ENCODE peak calls at places on chromosomes 16 and 17, in six cellular contexts. One of them, this sample, is unnamed.

GRCh38 chr17:83178533-83179201 is 99.3 kb downstream of the METRNL start:
- DNase-seq in A549: no peak
- DNase-seq in heart left ventricle: peak
- DNase-seq in upper lobe of left lung: peak
- DNase-seq in stomach: no peak
- DNase-seq in gastrocnemius medialis: peak
- DNase-seq in this sample: peak

GRCh38 chr16:79931721-79932120 is 331.2 kb upstream of the MAF start:
- DNase-seq in stomach: no peak
- DNase-seq in upper lobe of left lung: no peak
- DNase-seq in heart left ventricle: no peak
- DNase-seq in gastrocnemius medialis: no peak
- DNase-seq in A549: no peak
- DNase-seq in this sample: no peak

GRCh38 chr17:1905190-1905919 is 75.5 kb downstream of the RPA1 start:
- DNase-seq in heart left ventricle: no peak
- DNase-seq in gastrocnemius medialis: no peak
- DNase-seq in upper lobe of left lung: no peak
- DNase-seq in A549: no peak
- DNase-seq in stomach: no peak
- DNase-seq in this sample: no peak

GRCh38 chr16:86044241-86044671 is 145.3 kb downstream of the IRF8 start:
- DNase-seq in gastrocnemius medialis: no peak
- DNase-seq in A549: peak
- DNase-seq in stomach: peak
- DNase-seq in heart left ventricle: no peak
- DNase-seq in upper lobe of left lung: peak
- DNase-seq in this sample: no peak

GRCh38 chr16:79426663-79427062 is 173.9 kb downstream of the MAF start:
- DNase-seq in gastrocnemius medialis: no peak
- DNase-seq in heart left ventricle: no peak
- DNase-seq in A549: no peak
- DNase-seq in stomach: no peak
- DNase-seq in upper lobe of left lung: no peak
- DNase-seq in this sample: no peak

GRCh38 chr17:41885733-41886132 is 20.5 kb upstream of the KLHL11 start:
- DNase-seq in heart left ventricle: no peak
- DNase-seq in A549: peak
- DNase-seq in gastrocnemius medialis: no peak
- DNase-seq in stomach: no peak
- DNase-seq in upper lobe of left lung: no peak
- DNase-seq in this sample: no peak

GRCh38 chr16:73771196-73771595 is 525.4 kb upstream of the PSMD7 start:
- DNase-seq in A549: no peak
- DNase-seq in stomach: no peak
- DNase-seq in gastrocnemius medialis: no peak
- DNase-seq in heart left ventricle: no peak
- DNase-seq in upper lobe of left lung: no peak
- DNase-seq in this sample: no peak

GRCh38 chr16:50021509-50021908 is 3.5 kb upstream of the CNEP1R1 start:
- DNase-seq in gastrocnemius medialis: no peak
- DNase-seq in A549: no peak
- DNase-seq in upper lobe of left lung: no peak
- DNase-seq in heart left ventricle: no peak
- DNase-seq in stomach: no peak
- DNase-seq in this sample: no peak

GRCh38 chr16:5025171-5025632 is 8.5 kb downstream of the NAGPA start:
- DNase-seq in upper lobe of left lung: no peak
- DNase-seq in stomach: peak
- DNase-seq in gastrocnemius medialis: peak
- DNase-seq in heart left ventricle: peak
- DNase-seq in A549: peak
- DNase-seq in this sample: no peak
- TF ChIP-seq CTCF in upper lobe of left lung: no peak
- TF ChIP-seq CTCF in stomach: no peak
- TF ChIP-seq CTCF in gastrocnemius medialis: peak
- TF ChIP-seq CTCF in heart left ventricle: peak
- TF ChIP-seq CTCF in A549: peak
- TF ChIP-seq CTCF in this sample: no peak

GRCh38 chr17:31111183-31111582 is 16.4 kb downstream of the NF1 start:
- DNase-seq in upper lobe of left lung: no peak
- DNase-seq in heart left ventricle: no peak
- DNase-seq in stomach: no peak
- DNase-seq in A549: no peak
- DNase-seq in gastrocnemius medialis: no peak
- DNase-seq in this sample: no peak
- TF ChIP-seq POLR2A in upper lobe of left lung: no peak
- TF ChIP-seq POLR2A in heart left ventricle: no peak
- TF ChIP-seq POLR2A in stomach: no peak
- TF ChIP-seq POLR2A in A549: no peak
- TF ChIP-seq POLR2A in gastrocnemius medialis: no peak
- TF ChIP-seq POLR2A in this sample: no peak

GRCh38 chr17:77735051-77735340 is 223.5 kb upstream of the TNRC6C start:
- DNase-seq in upper lobe of left lung: peak
- DNase-seq in A549: no peak
- DNase-seq in stomach: no peak
- DNase-seq in gastrocnemius medialis: no peak
- DNase-seq in heart left ventricle: no peak
- DNase-seq in this sample: no peak

GRCh38 chr17:77733576-77734296 is 224.8 kb upstream of the TNRC6C start:
- DNase-seq in heart left ventricle: peak
- DNase-seq in upper lobe of left lung: no peak
- DNase-seq in stomach: no peak
- DNase-seq in A549: no peak
- DNase-seq in gastrocnemius medialis: no peak
- DNase-seq in this sample: no peak

GRCh38 chr17:77736207-77736600 is 222.3 kb upstream of the TNRC6C start:
- DNase-seq in A549: no peak
- DNase-seq in gastrocnemius medialis: no peak
- DNase-seq in heart left ventricle: peak
- DNase-seq in stomach: no peak
- DNase-seq in upper lobe of left lung: peak
- DNase-seq in this sample: peak

GRCh38 chr17:77735341-77736206 is 222.9 kb upstream of the TNRC6C start:
- DNase-seq in upper lobe of left lung: peak
- DNase-seq in A549: no peak
- DNase-seq in stomach: peak
- DNase-seq in heart left ventricle: peak
- DNase-seq in gastrocnemius medialis: no peak
- DNase-seq in this sample: no peak

DNA sequence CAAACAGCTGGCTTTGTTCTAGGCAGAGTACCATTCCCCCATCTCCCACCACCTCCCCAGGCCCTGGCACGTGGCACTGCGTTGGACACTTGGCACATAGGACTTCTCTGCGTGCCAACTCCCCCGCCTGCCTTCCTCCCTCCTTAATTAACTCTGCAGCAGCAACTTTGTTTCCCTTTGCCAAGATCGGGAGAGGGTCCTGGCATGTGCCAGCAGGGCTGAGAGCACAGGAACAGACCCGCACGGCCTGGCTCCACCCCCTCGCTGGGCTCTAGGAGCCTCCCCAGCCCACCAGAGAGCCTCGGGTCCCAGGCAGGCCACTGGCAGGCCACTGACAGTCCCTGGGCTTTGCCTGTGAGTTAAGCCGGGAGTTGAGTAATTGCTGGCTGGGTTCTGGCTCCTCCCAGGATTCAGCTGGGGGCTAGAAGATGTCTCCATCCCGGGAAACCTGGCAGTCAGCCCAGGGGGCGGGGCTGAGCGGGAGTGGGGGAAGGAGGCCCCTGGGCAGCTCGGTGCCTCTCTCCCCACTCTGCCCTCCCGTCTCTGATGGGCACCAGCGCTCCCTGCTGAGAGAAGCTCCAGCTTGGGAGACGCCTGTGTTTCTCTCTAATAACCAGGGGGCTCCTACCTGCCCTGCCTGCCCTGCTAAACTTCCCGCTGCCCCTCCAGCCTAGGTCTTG is 224.0 kb upstream of the TNRC6C start:
- DNase-seq in A549: peak
- DNase-seq in upper lobe of left lung: peak
- DNase-seq in heart left ventricle: peak
- DNase-seq in gastrocnemius medialis: peak
- DNase-seq in stomach: peak
- DNase-seq in this sample: peak
- TF ChIP-seq CTCF in A549: no peak
- TF ChIP-seq CTCF in upper lobe of left lung: no peak
- TF ChIP-seq CTCF in heart left ventricle: peak
- TF ChIP-seq CTCF in gastrocnemius medialis: no peak
- TF ChIP-seq CTCF in stomach: no peak
- TF ChIP-seq CTCF in this sample: no peak

GRCh38 chr17:36544049-36544319 is 735 bp upstream of the GGNBP2 start:
- DNase-seq in stomach: peak
- DNase-seq in gastrocnemius medialis: peak
- DNase-seq in A549: peak
- DNase-seq in upper lobe of left lung: no peak
- DNase-seq in heart left ventricle: peak
- DNase-seq in this sample: no peak
- TF ChIP-seq POLR2A in stomach: no peak
- TF ChIP-seq POLR2A in gastrocnemius medialis: no peak
- TF ChIP-seq POLR2A in A549: no peak
- TF ChIP-seq POLR2A in upper lobe of left lung: no peak
- TF ChIP-seq POLR2A in heart left ventricle: no peak
- TF ChIP-seq POLR2A in this sample: no peak

GRCh38 chr17:45946841-45947256 is 52.2 kb upstream of the STH start:
- DNase-seq in stomach: no peak
- DNase-seq in heart left ventricle: no peak
- DNase-seq in upper lobe of left lung: no peak
- DNase-seq in gastrocnemius medialis: no peak
- DNase-seq in A549: no peak
- DNase-seq in this sample: no peak

GRCh38 chr17:45948498-45948880 is 50.6 kb upstream of the STH start:
- DNase-seq in A549: no peak
- DNase-seq in upper lobe of left lung: no peak
- DNase-seq in heart left ventricle: no peak
- DNase-seq in gastrocnemius medialis: peak
- DNase-seq in stomach: no peak
- DNase-seq in this sample: no peak

GRCh38 chr17:45950888-45951287 is 48.2 kb upstream of the STH start:
- DNase-seq in gastrocnemius medialis: no peak
- DNase-seq in heart left ventricle: no peak
- DNase-seq in stomach: no peak
- DNase-seq in A549: no peak
- DNase-seq in upper lobe of left lung: no peak
- DNase-seq in this sample: no peak

GRCh38 chr17:45949755-45950320 is 49.2 kb upstream of the STH start:
- DNase-seq in A549: no peak
- DNase-seq in stomach: no peak
- DNase-seq in gastrocnemius medialis: no peak
- DNase-seq in upper lobe of left lung: no peak
- DNase-seq in heart left ventricle: no peak
- DNase-seq in this sample: no peak

GRCh38 chr17:45948881-45949624 is 50.0 kb upstream of the STH start:
- DNase-seq in stomach: peak
- DNase-seq in A549: peak
- DNase-seq in gastrocnemius medialis: peak
- DNase-seq in upper lobe of left lung: peak
- DNase-seq in heart left ventricle: peak
- DNase-seq in this sample: peak
- TF ChIP-seq CTCF in stomach: no peak
- TF ChIP-seq CTCF in A549: peak
- TF ChIP-seq CTCF in gastrocnemius medialis: peak
- TF ChIP-seq CTCF in upper lobe of left lung: peak
- TF ChIP-seq CTCF in heart left ventricle: peak
- TF ChIP-seq CTCF in this sample: no peak

DNA sequence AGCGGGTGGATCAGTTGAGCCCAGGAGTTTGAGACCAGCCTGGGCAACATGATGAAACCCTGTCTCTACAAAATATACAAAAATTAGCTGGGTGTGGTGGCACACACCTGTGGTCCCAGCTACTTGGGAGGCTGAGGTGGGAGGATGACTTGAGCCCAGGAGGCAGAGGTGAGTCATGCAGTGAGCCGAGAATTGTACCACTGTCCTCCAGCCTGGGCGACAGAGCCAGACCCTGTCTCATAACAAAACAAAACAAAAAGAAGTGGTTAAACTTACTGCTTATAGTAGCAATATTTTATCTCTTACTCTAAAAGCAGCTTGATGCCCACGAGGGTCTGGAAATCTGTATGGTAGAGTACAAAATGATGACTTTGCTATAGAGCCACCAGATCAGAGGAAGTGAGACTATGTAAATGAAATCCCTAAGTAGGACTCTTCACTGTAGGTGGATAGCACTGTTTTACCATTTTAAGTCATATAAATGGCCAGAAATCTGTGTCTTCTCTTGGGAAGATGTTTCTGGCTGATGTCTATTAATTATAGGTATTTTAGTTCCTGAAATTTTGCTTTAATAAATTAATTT is 60.4 kb upstream of the MRC2 start:
- DNase-seq in stomach: no peak
- DNase-seq in heart left ventricle: no peak
- DNase-seq in A549: no peak
- DNase-seq in upper lobe of left lung: no peak
- DNase-seq in gastrocnemius medialis: no peak
- DNase-seq in this sample: no peak
- TF ChIP-seq POLR2A in stomach: no peak
- TF ChIP-seq POLR2A in heart left ventricle: no peak
- TF ChIP-seq POLR2A in A549: no peak
- TF ChIP-seq POLR2A in upper lobe of left lung: no peak
- TF ChIP-seq POLR2A in gastrocnemius medialis: no peak
- TF ChIP-seq POLR2A in this sample: no peak